ENCODE peak calls at places on chromosomes 11 and 22, in nine cellular contexts. L, K, S, A, C, O, E, F and U are unnamed samples.
A peak's percentile ranks its signal among the peaks of the same experiment; 100 is the strongest.

GRCh38 chr11:118843518-118843917 is 40.2 kb upstream of the CXCR5 start:
- DNase-seq in L (no peak), K (no peak), S (no peak), A (no peak), C (no peak), O (no peak), E (no peak), F (peak; percentile 12), U (no peak)

GRCh38 chr11:114168086-114168448 is 108.6 kb downstream of the ZBTB16 start:
- DNase-seq in L (no peak), K (no peak), S (no peak), A (peak; percentile 61), C (no peak), O (no peak), E (no peak), F (no peak), U (no peak)

GRCh38 chr22:43919106-43919965 is 4.3 kb upstream of the PNPLA3 start:
- DNase-seq in L (no peak), K (peak; percentile 51), S (no peak), A (no peak), C (no peak), O (no peak), E (no peak), F (no peak), U (no peak)

GRCh38 chr11:133986545-133986944 is 29.8 kb upstream of the IGSF9B start:
- DNase-seq in L (no peak), K (no peak), S (no peak), A (no peak), C (no peak), O (no peak), E (no peak), F (peak; percentile 19), U (no peak)

GRCh38 chr22:44033287-44033686 is 9.2 kb downstream of the PARVB start:
- DNase-seq in L (peak; percentile 1), K (no peak), S (no peak), A (no peak), C (no peak), O (no peak), E (no peak), F (no peak), U (no peak)

GRCh38 chr11:34454308-34455032 is 15.7 kb downstream of the CAT start:
- DNase-seq in L (no peak), K (no peak), S (no peak), A (no peak), C (no peak), O (no peak), E (no peak), F (no peak), U (no peak)

GRCh38 chr11:64675417-64676252 is 47.4 kb downstream of the NRXN2 start:
- DNase-seq in L (no peak), K (peak; percentile 82), S (no peak), A (peak; percentile 82), C (no peak), O (peak; percentile 52), E (no peak), F (no peak), U (no peak)

GRCh38 chr11:57901278-57901677 is 122.4 kb upstream of the OR9Q1 start:
- DNase-seq in L (no peak), K (no peak), S (no peak), A (no peak), C (no peak), O (no peak), E (no peak), F (no peak), U (no peak)

GRCh38 chr11:96658436-96658835 is 268.6 kb downstream of the JRKL start:
- DNase-seq in L (no peak), K (no peak), S (no peak), A (no peak), C (no peak), O (no peak), E (no peak), F (no peak), U (no peak)

GRCh38 chr22:26334232-26334631 is 94.8 kb upstream of the ASPHD2 start:
- DNase-seq in L (no peak), K (no peak), S (no peak), A (no peak), C (no peak), O (no peak), E (no peak), F (no peak), U (no peak)

GRCh38 chr22:50186789-50187523 is 1.2 kb downstream of the TRABD start:
- DNase-seq in L (peak; percentile 51), K (peak; percentile 25), S (no peak), A (no peak), C (no peak), O (no peak), E (peak; percentile 84), F (peak; percentile 84), U (no peak)

GRCh38 chr22:41725510-41726110 is 26.3 kb downstream of the MEI1 start:
- DNase-seq in L (no peak), K (peak; percentile 12), S (no peak), A (no peak), C (no peak), O (no peak), E (no peak), F (no peak), U (no peak)

GRCh38 chr11:64040684-64041267 is 5.0 kb downstream of the FLRT1 start:
- DNase-seq in L (no peak), K (no peak), S (no peak), A (no peak), C (peak; percentile 72), O (no peak), E (peak; percentile 81), F (no peak), U (no peak)

GRCh38 chr11:46335858-46336600 is 11.2 kb upstream of the DGKZ start:
- DNase-seq in L (no peak), K (no peak), S (no peak), A (no peak), C (no peak), O (no peak), E (no peak), F (no peak), U (peak; percentile 29)

GRCh38 chr11:6006395-6006794 is 351 bp downstream of the OR56A4 start:
- DNase-seq in L (no peak), K (no peak), S (no peak), A (no peak), C (no peak), O (no peak), E (no peak), F (no peak), U (no peak)

GRCh38 chr11:6006846-6007245 is at the start of gene OR56A4:
- DNase-seq in L (no peak), K (no peak), S (no peak), A (no peak), C (no peak), O (no peak), E (no peak), F (no peak), U (no peak)

GRCh38 chr11:6013042-6013441 is 6.3 kb upstream of the OR56A4 start:
- DNase-seq in L (no peak), K (no peak), S (no peak), A (no peak), C (no peak), O (no peak), E (peak; percentile 50), F (peak; percentile 56), U (no peak)

GRCh38 chr11:6012055-6012668 is 5.4 kb upstream of the OR56A4 start:
- DNase-seq in L (no peak), K (no peak), S (no peak), A (no peak), C (no peak), O (no peak), E (no peak), F (no peak), U (no peak)
- H3K4me1 ChIP-seq in L (no peaks in the 10 kb centered on the region), K (no peaks in the 10 kb centered on the region), S (no peaks in the 10 kb centered on the region), A (no peaks in the 10 kb centered on the region), C (no peaks in the 10 kb centered on the region), O (no peaks in the 10 kb centered on the region), E (no peaks in the 10 kb centered on the region), F (no peaks in the 10 kb centered on the region), U (no peaks in the 10 kb centered on the region)

GRCh38 chr11:19800714-19801519 is 88.3 kb downstream of the NAV2 start:
- DNase-seq in L (no peak), K (no peak), S (no peak), A (no peak), C (peak; percentile 50), O (no peak), E (no peak), F (no peak), U (no peak)
- TF ChIP-seq CTCF in L (no peak), K (no peak), S (no peak), A (no peak), C (peak; percentile 68), O (no peak), E (no peak), F (no peak), U (no peak)

DNA sequence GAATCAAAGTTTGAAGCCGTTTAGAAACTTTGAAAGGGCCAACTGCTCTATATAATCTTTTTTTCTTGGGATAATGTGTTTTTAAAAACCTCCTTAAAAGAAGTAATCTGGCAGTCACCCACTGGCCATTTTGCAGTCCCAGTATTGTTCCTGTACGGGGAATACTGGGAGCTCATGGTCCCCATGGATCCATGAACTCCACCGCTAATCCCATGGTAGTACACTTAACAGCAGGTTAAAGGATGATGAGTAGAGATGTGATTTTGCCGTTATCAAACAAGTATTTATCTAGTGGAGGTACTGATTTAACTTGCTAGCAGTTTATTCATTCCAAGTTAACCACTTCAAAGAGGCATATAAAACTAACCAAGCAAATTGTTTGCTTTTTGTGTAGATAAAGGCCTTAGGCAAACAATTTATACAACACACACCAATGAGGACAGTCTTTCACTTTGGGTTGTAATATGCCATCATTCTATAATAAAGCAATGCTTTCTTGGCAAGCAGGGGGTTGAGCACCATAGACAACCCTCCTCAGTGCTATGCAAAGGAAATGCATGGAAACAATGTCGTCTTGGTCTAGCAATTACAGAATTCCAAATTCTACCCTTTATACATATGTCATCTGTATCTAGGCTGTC is 34.6 kb upstream of the BLID start:
- DNase-seq in L (no peak), K (no peak), S (no peak), A (no peak), C (no peak), O (no peak), E (no peak), F (no peak), U (no peak)
- H3K4me1 ChIP-seq in L (peaks cover 4% of the 10 kb centered on the region), K (peaks cover 18% of the 10 kb centered on the region), S (no peaks in the 10 kb centered on the region), A (peaks cover 17% of the 10 kb centered on the region), C (no peaks in the 10 kb centered on the region), O (no peaks in the 10 kb centered on the region), E (no peaks in the 10 kb centered on the region), F (no peaks in the 10 kb centered on the region), U (peaks cover 45% of the 10 kb centered on the region)

GRCh38 chr11:94751806-94752205 is 16.4 kb upstream of the AMOTL1 start:
- DNase-seq in L (no peak), K (no peak), S (no peak), A (no peak), C (no peak), O (no peak), E (no peak), F (no peak), U (no peak)
- TF ChIP-seq CTCF in L (no peak), K (no peak), S (no peak), A (no peak), C (no peak), O (no peak), E (no peak), F (no peak), U (no peak)

DNA sequence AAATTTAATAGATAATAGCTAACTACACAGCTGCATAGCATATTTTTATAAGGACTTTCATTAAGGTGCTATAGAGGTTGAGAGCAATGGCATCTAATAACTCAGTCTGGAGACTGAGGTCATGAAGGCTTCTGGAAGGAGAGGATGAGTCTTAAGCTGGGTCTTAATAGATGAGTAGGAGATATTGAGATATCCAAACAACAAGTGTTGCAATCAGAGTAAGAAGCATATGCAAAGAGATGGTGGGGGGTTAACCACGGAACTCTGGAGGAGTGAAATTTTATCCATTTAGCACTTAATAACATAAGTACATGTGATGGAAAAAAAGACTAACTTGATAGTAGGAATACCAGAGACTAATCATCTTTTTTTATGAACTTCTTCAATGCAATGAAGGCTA is 402.9 kb upstream of the CCDC90B start:
- DNase-seq in L (no peak), K (no peak), S (no peak), A (no peak), C (no peak), O (no peak), E (no peak), F (no peak), U (no peak)
- H3K4me1 ChIP-seq in L (peaks cover 6% of the 10 kb centered on the region), K (no peaks in the 10 kb centered on the region), S (peaks cover 11% of the 10 kb centered on the region), A (no peaks in the 10 kb centered on the region), C (peaks cover 9% of the 10 kb centered on the region), O (no peaks in the 10 kb centered on the region), E (no peaks in the 10 kb centered on the region), F (no peaks in the 10 kb centered on the region), U (no peaks in the 10 kb centered on the region)